ENCODE peak calls at places on chromosome 9, in ten cellular contexts. X is HT1080; H is astrocyte of the spinal cord; N is effector CD4-positive, alpha-beta T cell; K is naive B cell; U is stimulated activated CD4-positive, alpha-beta T cell treated with anti-CD3 and anti-CD28 coated beads, Interleukin-4, amount 100 ng/mL, for 4 hours; O is NCI-H748 treated with DMSO at 0.1 percent for 48 hours; F is T1000; D is amygdala; E is PC-3. L is an unnamed sample.

GRCh38 chr9:135610290-135611141 is 28.8 kb downstream of the GLT6D1 start:
- DNase-seq in X (no peak), D (no peak), O (no peak), N (no peak), E (no peak), K (no peak), H (no peak), U (no peak), F (no peak), L (no peak)

GRCh38 chr9:133787749-133788015 is 49.5 kb upstream of the SARDH start:
- DNase-seq in K (peak), E (no peak), H (peak), X (no peak), D (no peak), O (no peak), N (no peak), F (no peak), U (no peak), L (no peak)

GRCh38 chr9:128550770-128551651 is 1.4 kb upstream of the SPTAN1 start:
- DNase-seq in F (no peak), X (no peak), D (no peak), H (peak), O (no peak), N (no peak), U (no peak), K (no peak), E (no peak), L (no peak)

GRCh38 chr9:97632406-97632991 is 669 bp downstream of the TSTD2 start:
- DNase-seq in K (no peak), E (no peak), D (peak), X (no peak), O (no peak), N (peak), F (no peak), U (peak), H (no peak), L (no peak)

GRCh38 chr9:72524820-72525539 is 3.6 kb downstream of the TMC1 start:
- DNase-seq in H (peak), U (peak), E (peak), O (no peak), K (no peak), N (peak), X (peak), D (no peak), F (peak), L (peak)

GRCh38 chr9:115850548-115851304 is 302.9 kb upstream of the PAPPA start:
- DNase-seq in O (no peak), N (no peak), H (peak), X (peak), D (no peak), U (no peak), E (peak), K (no peak), F (peak), L (no peak)

GRCh38 chr9:38670542-38671371 is 49.2 kb downstream of the FAM240B start:
- DNase-seq in D (no peak), N (no peak), F (no peak), O (no peak), H (no peak), E (no peak), X (no peak), U (no peak), K (no peak), L (no peak)

GRCh38 chr9:73200694-73201432 is 49.2 kb downstream of the ANXA1 start:
- DNase-seq in O (peak), K (no peak), X (peak), U (no peak), N (no peak), E (peak), F (no peak), H (peak), D (no peak), L (peak)

GRCh38 chr9:121463026-121463827 is 36.4 kb downstream of the GGTA1 start:
- DNase-seq in X (no peak), F (no peak), D (no peak), K (peak), H (no peak), O (no peak), N (no peak), E (peak), U (no peak), L (peak)

GRCh38 chr9:124574944-124575343 is 67.7 kb upstream of the NR5A1 start:
- DNase-seq in F (peak), U (no peak), D (no peak), O (no peak), K (no peak), E (peak), N (no peak), X (peak), H (peak), L (no peak)

GRCh38 chr9:78210841-78211301 is 25.0 kb upstream of the CEP78 start:
- DNase-seq in F (no peak), D (no peak), N (no peak), K (peak), X (no peak), U (no peak), E (no peak), H (no peak), O (no peak), L (no peak)

GRCh38 chr9:124743686-124744348 is 27.3 kb downstream of the NR6A1 start:
- DNase-seq in K (no peak), N (no peak), O (no peak), X (peak), E (no peak), H (peak), D (no peak), U (no peak), F (no peak), L (no peak)

GRCh38 chr9:136204838-136205706 is at the start of gene LHX3:
- DNase-seq in F (no peak), N (peak), E (no peak), O (no peak), D (no peak), U (no peak), K (peak), H (no peak), X (no peak), L (no peak)

GRCh38 chr9:120432600-120432999 is 147.4 kb downstream of the CDK5RAP2 start:
- DNase-seq in N (no peak), H (no peak), F (no peak), X (no peak), O (no peak), E (no peak), D (no peak), U (no peak), K (no peak), L (no peak)

GRCh38 chr9:124449381-124450151 is 685 bp upstream of the ADGRD2 start:
- DNase-seq in N (no peak), F (no peak), O (no peak), U (no peak), K (no peak), D (no peak), X (no peak), E (no peak), H (no peak), L (no peak)

GRCh38 chr9:137167113-137167751 is 2.6 kb downstream of the LRRC26 start:
- DNase-seq in H (no peak), K (no peak), N (no peak), U (no peak), O (no peak), F (no peak), E (no peak), D (no peak), X (no peak), L (no peak)

GRCh38 chr9:2679011-2679410 is 38.3 kb upstream of the KCNV2 start:
- DNase-seq in U (no peak), O (no peak), X (no peak), N (no peak), K (no peak), E (no peak), D (no peak), H (no peak), F (no peak), L (no peak)

GRCh38 chr9:94865599-94866456 is 139.3 kb downstream of the AOPEP start:
- DNase-seq in N (no peak), H (peak), E (no peak), O (no peak), F (no peak), D (no peak), K (no peak), X (no peak), U (no peak), L (peak)

GRCh38 chr9:36808246-36808645 is 225.8 kb downstream of the PAX5 start:
- DNase-seq in N (no peak), D (no peak), U (no peak), O (no peak), E (no peak), F (no peak), X (no peak), K (no peak), H (no peak), L (no peak)

GRCh38 chr9:133003671-133004090 is 25.2 kb downstream of the GFI1B start:
- DNase-seq in H (no peak), U (no peak), N (no peak), D (no peak), X (no peak), K (no peak), F (no peak), O (no peak), E (no peak), L (no peak)

GRCh38 chr9:93096131-93096802 is at the start of gene CARD19:
- DNase-seq in K (peak), D (no peak), N (peak), U (peak), X (peak), E (peak), H (peak), F (no peak), O (no peak), L (no peak)

GRCh38 chr9:81417299-81417675 is 272.1 kb downstream of the TLE1 start:
- DNase-seq in F (no peak), O (no peak), E (peak), D (no peak), H (no peak), U (no peak), N (no peak), X (no peak), K (no peak), L (no peak)

GRCh38 chr9:133188006-133188842 is 20.8 kb downstream of the OBP2B start:
- DNase-seq in F (no peak), D (no peak), O (no peak), X (peak), U (no peak), H (no peak), K (no peak), E (peak), N (no peak), L (peak)

GRCh38 chr9:133839822-133840329 is 101.7 kb upstream of the SARDH start:
- DNase-seq in D (no peak), F (peak), K (no peak), U (no peak), E (no peak), N (no peak), H (no peak), O (no peak), X (no peak), L (no peak)

GRCh38 chr9:34310205-34310604 is 18.9 kb downstream of the KIF24 start:
- DNase-seq in U (no peak), F (no peak), H (peak), D (no peak), E (no peak), N (no peak), K (no peak), X (no peak), O (peak), L (no peak)

GRCh38 chr9:28976250-28976649 is 1403.0 kb upstream of the C9orf72 start:
- DNase-seq in H (no peak), D (no peak), U (no peak), O (no peak), E (no peak), K (no peak), F (no peak), X (no peak), N (no peak), L (no peak)

GRCh38 chr9:124778575-124779367 is 1.8 kb downstream of the OLFML2A start:
- DNase-seq in D (no peak), O (no peak), H (no peak), K (no peak), X (no peak), N (no peak), U (no peak), F (no peak), E (no peak), L (no peak)

GRCh38 chr9:3875371-3876132 is 349.8 kb upstream of the RFX3 start:
- DNase-seq in X (peak), E (peak), U (no peak), D (no peak), N (no peak), H (peak), F (peak), O (no peak), K (no peak), L (peak)

L was measured in NCI-H460.